ENCODE peak calls at places on chromosomes 11 and 22, in four cellular contexts. K is HAP-1, T is fibroblast of mammary gland, Y is AG09309. M is an unnamed sample.

GRCh38 chr22:19038164-19038546 is 84.1 kb downstream of the DGCR2 start:
- DNase-seq in K (no peak), T (no peak), Y (no peak), M (no peak)

GRCh38 chr11:10581481-10582019 is 13.1 kb upstream of the LYVE1 start:
- DNase-seq in K (no peak), T (peak), Y (no peak), M (no peak)

GRCh38 chr11:57390535-57390934 is at the start of gene PRG2:
- DNase-seq in K (no peak), T (no peak), Y (no peak), M (no peak)

GRCh38 chr11:119757378-119757777 is 28.4 kb upstream of the NECTIN1 start:
- DNase-seq in K (no peak), T (no peak), Y (no peak), M (no peak)

GRCh38 chr11:111777094-111778046 is 11.2 kb upstream of the PPP2R1B start:
- DNase-seq in K (peak), T (peak), Y (peak), M (peak)

GRCh38 chr11:124276081-124276480 is 19.9 kb downstream of the OR8G5 start:
- DNase-seq in K (no peak), T (peak), Y (no peak), M (peak)

GRCh38 chr22:48450188-48450825 is 1377.4 kb downstream of the BRD1 start:
- DNase-seq in K (no peak), T (no peak), Y (no peak), M (no peak)

GRCh38 chr11:70360211-70360610 is 38.1 kb upstream of the CTTN start:
- DNase-seq in K (no peak), T (no peak), Y (no peak), M (no peak)

GRCh38 chr22:34702279-34702678 is 363.7 kb upstream of the ISX start:
- DNase-seq in K (no peak), T (no peak), Y (no peak), M (no peak)

GRCh38 chr22:42743501-42743991 is 22.9 kb upstream of the A4GALT start:
- DNase-seq in K (peak), T (peak), Y (peak), M (no peak)

GRCh38 chr11:27933992-27934829 is 173.7 kb downstream of the KIF18A start:
- DNase-seq in K (no peak), T (peak), Y (peak), M (no peak)

GRCh38 chr11:26578998-26579635 is 7.1 kb upstream of the MUC15 start:
- DNase-seq in K (peak), T (peak), Y (no peak), M (no peak)

GRCh38 chr11:133892126-133892525 is 46.8 kb upstream of the SPATA19 start:
- DNase-seq in K (no peak), T (no peak), Y (no peak), M (no peak)

DNA sequence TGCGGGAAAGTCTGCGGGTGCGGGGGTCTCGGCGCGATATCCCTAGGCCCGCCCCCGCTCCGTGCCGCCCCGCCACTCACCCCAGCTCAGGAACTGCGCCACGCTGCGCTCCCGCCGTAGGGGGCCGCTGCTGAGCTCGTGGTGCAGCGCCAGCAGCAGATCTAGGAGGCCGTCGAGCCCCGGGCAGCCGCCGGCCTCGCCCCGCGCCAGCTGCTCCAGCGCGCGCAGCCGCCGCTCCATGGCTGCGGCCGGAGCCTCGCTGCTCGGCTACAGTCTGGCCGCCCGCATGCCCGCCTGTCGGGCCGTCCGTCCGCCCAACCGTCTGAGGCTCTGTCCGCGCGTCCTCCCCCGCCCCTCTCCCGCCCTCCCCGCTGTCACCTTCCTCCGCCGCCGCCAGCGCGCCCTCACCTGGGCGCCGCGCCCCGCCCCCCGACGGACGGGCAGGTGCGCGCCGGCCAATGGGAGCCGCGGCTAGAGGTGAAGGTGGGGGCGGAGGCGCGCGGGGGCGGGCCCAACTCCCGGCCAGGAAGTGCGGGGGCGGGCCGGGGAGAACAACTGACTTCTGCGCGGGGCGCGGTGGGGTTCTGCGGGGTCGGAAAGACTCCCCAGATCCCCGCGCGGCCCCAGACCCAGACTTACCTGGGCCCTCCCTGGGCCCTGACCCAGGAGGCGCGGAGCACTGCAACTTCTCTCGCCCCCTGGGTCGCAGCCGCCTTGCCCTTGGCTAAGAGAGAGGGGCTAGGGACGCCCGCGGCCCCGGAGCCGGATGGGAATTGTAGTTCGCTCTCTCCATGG is at the start of gene CDC42BPG:
- DNase-seq in K (peak), T (peak), Y (no peak), M (no peak)
- H3K4me3 ChIP-seq in K (peak), T (no peak), Y (no peak), M (peak)

GRCh38 chr22:24430431-24431308 is 3.3 kb downstream of the ADORA2A start:
- DNase-seq in K (no peak), T (no peak), Y (no peak), M (no peak)
- H3K4me3 ChIP-seq in K (no peak), T (no peak), Y (no peak), M (no peak)

GRCh38 chr11:88102595-88102929 is 72.7 kb downstream of the RAB38 start:
- DNase-seq in K (no peak), T (peak), Y (peak), M (no peak)
- H3K4me3 ChIP-seq in K (no peak), T (no peak), Y (no peak), M (no peak)

DNA sequence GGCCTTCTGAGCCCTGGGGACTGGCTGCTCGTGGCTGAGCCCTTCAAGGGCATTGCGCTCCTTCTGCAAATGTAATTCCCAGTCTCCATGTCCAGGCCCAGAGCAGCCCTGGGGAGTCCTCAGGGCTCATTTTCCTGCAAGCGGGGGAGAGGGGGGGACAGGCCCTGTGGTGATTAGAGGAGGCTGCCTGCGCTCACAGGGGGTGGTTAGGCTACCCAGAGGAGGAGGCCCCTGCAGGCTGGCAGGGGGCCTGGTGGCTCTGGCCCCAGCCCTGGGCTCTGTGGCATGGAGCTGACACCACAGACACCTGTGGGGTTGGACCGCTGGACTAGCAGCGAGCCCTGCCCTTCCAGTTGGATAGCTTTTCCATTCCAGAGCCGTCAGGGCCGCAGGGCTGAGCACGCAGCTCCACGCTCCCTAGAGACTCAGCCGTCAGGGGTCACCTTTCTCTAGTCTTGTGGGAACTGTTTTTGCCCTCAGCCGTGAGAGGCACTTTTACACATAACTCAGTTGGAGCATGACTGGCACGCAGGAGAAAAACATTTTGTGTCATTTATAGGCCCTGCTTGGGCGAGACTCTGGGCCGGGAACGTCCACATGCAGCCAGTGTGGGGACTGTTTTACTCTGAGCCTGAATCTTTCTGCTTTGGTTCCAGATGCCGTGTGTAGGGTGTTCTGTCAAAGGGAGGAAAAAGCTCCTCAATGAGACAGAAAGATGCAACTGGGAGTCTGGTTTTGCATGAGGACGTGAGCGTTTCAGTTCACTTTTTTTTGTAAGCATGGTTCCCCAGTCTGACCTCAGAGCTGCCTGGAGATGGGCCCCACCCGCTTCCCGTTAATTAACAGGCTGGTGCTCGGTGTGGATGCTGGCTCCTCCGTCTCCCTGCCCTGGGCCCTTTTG is 58.1 kb downstream of the LRP5 start:
- DNase-seq in K (no peak), T (no peak), Y (no peak), M (no peak)
- H3K4me3 ChIP-seq in K (no peak), T (no peak), Y (no peak), M (no peak)

GRCh38 chr22:21938071-21938822 is 14.4 kb downstream of the PPM1F start:
- DNase-seq in K (peak), T (peak), Y (peak), M (peak)

GRCh38 chr22:21938906-21939305 is 13.7 kb downstream of the PPM1F start:
- DNase-seq in K (no peak), T (no peak), Y (no peak), M (no peak)

GRCh38 chr22:21937041-21937820 is 15.4 kb downstream of the PPM1F start:
- DNase-seq in K (no peak), T (peak), Y (no peak), M (no peak)

GRCh38 chr22:21936151-21936778 is 16.4 kb downstream of the PPM1F start:
- DNase-seq in K (no peak), T (peak), Y (no peak), M (no peak)

DNA sequence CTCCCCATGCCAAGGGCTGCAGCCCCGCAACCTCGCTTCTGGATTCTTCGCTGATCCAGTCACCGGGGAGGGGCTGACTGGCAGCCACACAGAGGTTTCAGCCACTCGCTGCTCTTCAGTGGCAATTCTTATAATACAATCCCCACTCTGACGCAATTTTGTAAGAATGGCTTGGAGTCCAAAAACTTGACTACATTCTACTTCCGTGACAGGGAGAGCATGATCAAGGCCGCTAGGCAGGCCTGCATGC is 14.9 kb downstream of the PPM1F start:
- DNase-seq in K (no peak), T (peak), Y (peak), M (no peak)
- H3K4me3 ChIP-seq in K (no peak), T (peak), Y (peak), M (no peak)